ENCODE peak calls at places on chromosomes 3 and 15, in eight cellular contexts. Q is AG09309, A is H9, D is choroid plexus epithelial cell, V is B cell, T is fibroblast of the aortic adventitia, Y is A549, I is fibroblast of lung. H is an unnamed sample.

GRCh38 chr3:78721771-78722543 is 1045.8 kb downstream of the ROBO1 start:
- DNase-seq in Q (no peak), A (no peak), D (no peak), V (no peak), T (no peak), Y (no peak), I (no peak), H (no peak)

GRCh38 chr3:172546628-172547214 is 23.5 kb upstream of the TNFSF10 start:
- DNase-seq in Q (no peak), A (no peak), D (no peak), V (peak), T (no peak), Y (no peak), I (no peak), H (no peak)

GRCh38 chr3:143267984-143268383 is 148.4 kb downstream of the CHST2 start:
- DNase-seq in Q (no peak), A (no peak), D (peak), V (no peak), T (peak), Y (no peak), I (peak), H (no peak)

GRCh38 chr15:43251863-43252241 is 14.9 kb downstream of the TGM5 start:
- DNase-seq in Q (no peak), A (no peak), D (no peak), V (no peak), T (no peak), Y (no peak), I (no peak), H (no peak)

GRCh38 chr15:59794229-59794886 is 105.2 kb upstream of the BNIP2 start:
- DNase-seq in Q (no peak), A (no peak), D (no peak), V (no peak), T (no peak), Y (no peak), I (no peak), H (no peak)

GRCh38 chr3:80232760-80233159 is 465.0 kb upstream of the ROBO1 start:
- DNase-seq in Q (no peak), A (no peak), D (peak), V (no peak), T (peak), Y (no peak), I (peak), H (no peak)

GRCh38 chr15:66734961-66735908 is 33.2 kb downstream of the SMAD6 start:
- DNase-seq in Q (no peak), A (no peak), D (no peak), V (no peak), T (peak), Y (no peak), I (peak), H (no peak)

GRCh38 chr3:190739726-190740230 is 122.7 kb downstream of the GMNC start:
- DNase-seq in Q (no peak), A (no peak), D (no peak), V (no peak), T (peak), Y (no peak), I (no peak), H (no peak)

GRCh38 chr3:111809196-111809595 is 49.9 kb upstream of the PHLDB2 start:
- DNase-seq in Q (peak), A (no peak), D (peak), V (no peak), T (peak), Y (no peak), I (peak), H (no peak)

GRCh38 chr15:99568548-99569352 is 3.0 kb downstream of the MEF2A start:
- DNase-seq in Q (no peak), A (no peak), D (peak), V (no peak), T (peak), Y (no peak), I (peak), H (no peak)

GRCh38 chr3:127652246-127652995 is 20.3 kb upstream of the ABTB1 start:
- DNase-seq in Q (no peak), A (peak), D (peak), V (peak), T (peak), Y (peak), I (peak), H (peak)

GRCh38 chr3:31133541-31133940 is 239.1 kb upstream of the GADL1 start:
- DNase-seq in Q (no peak), A (no peak), D (no peak), V (no peak), T (no peak), Y (no peak), I (no peak), H (no peak)

GRCh38 chr15:55589297-55589696 is 1.2 kb upstream of the PYGO1 start:
- DNase-seq in Q (no peak), A (no peak), D (no peak), V (peak), T (no peak), Y (no peak), I (peak), H (no peak)

GRCh38 chr3:143763568-143764162 is 84.6 kb downstream of the SLC9A9 start:
- DNase-seq in Q (no peak), A (no peak), D (peak), V (no peak), T (peak), Y (no peak), I (peak), H (no peak)

GRCh38 chr3:42655980-42656679 is 2.6 kb downstream of the ZBTB47 start:
- DNase-seq in Q (no peak), A (peak), D (peak), V (no peak), T (peak), Y (no peak), I (peak), H (no peak)

GRCh38 chr3:175149675-175150074 is 290.5 kb downstream of the NAALADL2 start:
- DNase-seq in Q (no peak), A (no peak), D (peak), V (no peak), T (no peak), Y (no peak), I (peak), H (no peak)

GRCh38 chr15:34773013-34773412 is 18.2 kb upstream of the GJD2 start:
- DNase-seq in Q (no peak), A (no peak), D (no peak), V (no peak), T (no peak), Y (no peak), I (no peak), H (no peak)

GRCh38 chr3:168881804-168882203 is 781.7 kb downstream of the MECOM start:
- DNase-seq in Q (no peak), A (no peak), D (no peak), V (no peak), T (peak), Y (no peak), I (peak), H (no peak)

GRCh38 chr3:166889241-166889640 is 490.9 kb downstream of the ZBBX start:
- DNase-seq in Q (no peak), A (no peak), D (no peak), V (no peak), T (no peak), Y (no peak), I (no peak), H (no peak)

GRCh38 chr15:41847981-41848380 is 9.3 kb downstream of the PLA2G4B start:
- DNase-seq in Q (no peak), A (no peak), D (no peak), V (no peak), T (no peak), Y (no peak), I (no peak), H (no peak)

GRCh38 chr3:116474356-116475200 is 29.3 kb upstream of the LSAMP start:
- DNase-seq in Q (no peak), A (no peak), D (no peak), V (no peak), T (no peak), Y (no peak), I (peak), H (no peak)

GRCh38 chr3:15578272-15578671 is 23.1 kb downstream of the HACL1 start:
- DNase-seq in Q (no peak), A (no peak), D (no peak), V (no peak), T (peak), Y (no peak), I (no peak), H (no peak)

GRCh38 chr3:143795849-143796248 is 52.4 kb downstream of the SLC9A9 start:
- DNase-seq in Q (no peak), A (no peak), D (peak), V (no peak), T (no peak), Y (no peak), I (peak), H (no peak)

GRCh38 chr3:130517541-130517940 is 564 bp downstream of the COL6A6 start:
- DNase-seq in Q (no peak), A (no peak), D (no peak), V (no peak), T (peak), Y (no peak), I (peak), H (no peak)

GRCh38 chr15:65365229-65365628 is 12.6 kb downstream of the IGDCC3 start:
- DNase-seq in Q (no peak), A (peak), D (peak), V (no peak), T (no peak), Y (no peak), I (no peak), H (no peak)

GRCh38 chr15:73873889-73874511 is 636 bp downstream of the TBC1D21 start:
- DNase-seq in Q (peak), A (peak), D (peak), V (no peak), T (peak), Y (peak), I (peak), H (peak)

GRCh38 chr15:41493902-41494189 is 172 bp downstream of the ITPKA start:
- DNase-seq in Q (no peak), A (no peak), D (no peak), V (no peak), T (no peak), Y (no peak), I (no peak), H (no peak)

GRCh38 chr3:33911525-33912322 is 113.3 kb downstream of the PDCD6IP start:
- DNase-seq in Q (no peak), A (no peak), D (peak), V (no peak), T (peak), Y (no peak), I (peak), H (no peak)

GRCh38 chr3:122975163-122975923 is 52.2 kb downstream of the SEMA5B start:
- DNase-seq in Q (peak), A (peak), D (peak), V (peak), T (peak), Y (no peak), I (peak), H (peak)

GRCh38 chr15:44710236-44711088 is 661 bp downstream of the PATL2 start:
- DNase-seq in Q (no peak), A (no peak), D (peak), V (peak), T (peak), Y (no peak), I (peak), H (peak)

GRCh38 chr15:80286055-80286454 is 34.0 kb upstream of the CTXND1 start:
- DNase-seq in Q (no peak), A (no peak), D (no peak), V (no peak), T (no peak), Y (no peak), I (no peak), H (no peak)

GRCh38 chr3:133868758-133869429 is 26.8 kb downstream of the RAB6B start:
- DNase-seq in Q (no peak), A (no peak), D (no peak), V (no peak), T (no peak), Y (no peak), I (no peak), H (no peak)

GRCh38 chr15:33461671-33462070 is 150.9 kb downstream of the RYR3 start:
- DNase-seq in Q (no peak), A (no peak), D (no peak), V (no peak), T (no peak), Y (no peak), I (no peak), H (no peak)
- TF ChIP-seq CTCF in Q (no peak), A (no peak), D (no peak), V (no peak), T (no peak), Y (no peak), I (no peak), H (no peak)

GRCh38 chr3:13795816-13796215 is 84.1 kb downstream of the WNT7A start:
- DNase-seq in Q (no peak), A (no peak), D (no peak), V (no peak), T (no peak), Y (no peak), I (no peak), H (no peak)

GRCh38 chr3:13796683-13797460 is 83.0 kb downstream of the WNT7A start:
- DNase-seq in Q (no peak), A (no peak), D (no peak), V (no peak), T (no peak), Y (no peak), I (no peak), H (no peak)

GRCh38 chr3:13798401-13798800 is 81.5 kb downstream of the WNT7A start:
- DNase-seq in Q (no peak), A (no peak), D (no peak), V (no peak), T (no peak), Y (no peak), I (no peak), H (no peak)

GRCh38 chr3:13801361-13802214 is 78.3 kb downstream of the WNT7A start:
- DNase-seq in Q (no peak), A (no peak), D (no peak), V (no peak), T (no peak), Y (no peak), I (no peak), H (no peak)

GRCh38 chr3:13800064-13800463 is 79.8 kb downstream of the WNT7A start:
- DNase-seq in Q (no peak), A (no peak), D (no peak), V (no peak), T (no peak), Y (no peak), I (no peak), H (no peak)
- TF ChIP-seq CTCF in Q (no peak), A (no peak), D (no peak), V (no peak), T (no peak), Y (no peak), I (no peak), H (no peak)

DNA sequence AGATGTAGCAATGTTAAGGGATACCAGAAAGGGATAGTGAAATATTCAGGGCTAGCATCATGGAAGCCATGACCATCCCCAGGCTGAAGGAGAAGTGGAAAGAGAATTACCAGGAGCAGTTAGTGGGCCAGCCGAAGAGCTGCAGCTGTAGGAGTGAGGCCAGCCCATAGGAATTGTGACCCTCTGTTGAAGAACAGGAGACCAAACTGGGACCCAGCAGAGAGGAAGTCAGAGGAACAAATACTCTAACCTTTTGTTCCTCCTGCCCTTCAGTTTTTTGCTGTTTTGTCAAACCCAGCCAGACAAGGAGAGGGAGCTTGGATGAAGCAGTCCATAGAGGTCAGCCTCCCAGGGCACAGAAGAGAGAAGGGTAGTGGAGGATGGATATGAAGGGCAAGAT is 115.4 kb downstream of the CLSTN2 start:
- DNase-seq in Q (no peak), A (no peak), D (no peak), V (no peak), T (no peak), Y (no peak), I (no peak), H (no peak)
- TF ChIP-seq CTCF in Q (no peak), A (no peak), D (no peak), V (no peak), T (no peak), Y (no peak), I (no peak), H (no peak)

DNA sequence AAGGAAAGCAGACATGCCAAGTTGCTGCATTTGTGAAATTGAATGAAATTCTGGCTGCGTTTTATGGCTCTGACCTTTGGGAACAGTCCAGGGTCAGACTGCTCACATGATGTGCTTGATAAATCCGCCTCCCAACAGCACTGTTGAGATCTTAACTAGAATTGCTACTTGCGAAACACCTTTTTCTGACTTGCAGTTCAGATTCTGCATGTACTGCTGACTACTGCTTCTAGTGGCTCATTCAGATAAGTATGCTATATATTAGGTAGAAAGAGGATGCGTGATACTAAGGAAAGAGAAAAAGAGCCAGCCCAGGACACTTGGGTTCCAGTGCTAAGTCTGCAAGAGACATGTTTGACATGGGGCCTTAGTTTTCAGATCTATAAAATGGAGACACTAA is 129.4 kb downstream of the LPP start:
- DNase-seq in Q (no peak), A (no peak), D (peak), V (no peak), T (peak), Y (no peak), I (peak), H (no peak)
- TF ChIP-seq CTCF in Q (no peak), A (no peak), D (peak), V (no peak), T (peak), Y (no peak), I (no peak), H (no peak)

DNA sequence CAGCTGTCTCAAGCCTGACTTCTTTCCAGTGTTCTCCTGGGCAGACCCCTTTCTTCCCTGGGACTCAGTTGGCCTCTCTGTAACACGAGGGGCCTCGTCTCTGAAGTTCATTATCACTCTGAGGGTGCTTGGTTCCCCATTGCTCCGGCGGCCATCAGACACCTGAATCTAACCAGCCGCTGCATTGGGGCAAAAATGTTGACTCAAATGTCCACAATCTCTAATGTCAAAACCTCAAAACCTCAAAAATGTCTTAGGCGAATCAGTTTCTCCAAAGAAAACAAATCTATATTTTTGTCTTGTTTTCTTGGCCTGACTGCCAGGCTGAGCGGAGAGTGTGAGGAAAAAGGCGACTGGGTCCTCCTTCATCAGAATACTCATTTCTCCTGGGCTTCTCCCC is 220.7 kb downstream of the VPS13C start:
- DNase-seq in Q (no peak), A (no peak), D (peak), V (no peak), T (peak), Y (no peak), I (peak), H (no peak)
- TF ChIP-seq CTCF in Q (no peak), A (no peak), D (no peak), V (no peak), T (no peak), Y (no peak), I (no peak), H (no peak)

GRCh38 chr3:19060404-19060803 is 87.9 kb upstream of the KCNH8 start:
- DNase-seq in Q (no peak), A (no peak), D (no peak), V (no peak), T (no peak), Y (no peak), I (no peak), H (no peak)

GRCh38 chr3:19063936-19064335 is 84.4 kb upstream of the KCNH8 start:
- DNase-seq in Q (no peak), A (no peak), D (no peak), V (no peak), T (no peak), Y (no peak), I (no peak), H (no peak)

GRCh38 chr3:19070325-19070724 is 78.0 kb upstream of the KCNH8 start:
- DNase-seq in Q (no peak), A (no peak), D (no peak), V (no peak), T (no peak), Y (no peak), I (peak), H (no peak)

GRCh38 chr3:19065027-19065426 is 83.3 kb upstream of the KCNH8 start:
- DNase-seq in Q (no peak), A (no peak), D (no peak), V (no peak), T (no peak), Y (no peak), I (no peak), H (no peak)
- TF ChIP-seq CTCF in Q (no peak), A (peak), D (no peak), V (peak), T (no peak), Y (peak), I (no peak), H (peak)

DNA sequence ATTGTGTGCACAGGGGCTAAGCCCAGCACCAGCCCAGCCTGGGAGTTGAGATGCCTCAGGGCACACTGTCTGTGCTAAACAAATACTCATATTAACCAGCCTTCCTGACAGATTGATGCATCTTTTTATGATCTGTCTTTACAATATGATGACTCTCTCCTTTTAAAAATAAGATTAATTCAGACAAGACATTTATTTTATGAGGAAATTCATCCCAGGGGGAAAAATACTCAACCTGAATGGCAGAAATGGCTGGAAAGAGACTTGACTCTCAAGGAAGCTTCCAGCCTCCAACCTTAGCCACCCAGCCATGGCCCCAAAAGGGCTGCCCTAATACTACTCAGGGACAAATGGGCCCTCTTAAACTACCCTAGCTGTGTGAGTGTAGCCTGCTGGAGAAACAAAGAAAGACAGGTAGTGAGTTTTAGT is 46.9 kb downstream of the NOX5 start:
- DNase-seq in Q (no peak), A (peak), D (no peak), V (no peak), T (no peak), Y (no peak), I (no peak), H (no peak)
- TF ChIP-seq CTCF in Q (no peak), A (peak), D (peak), V (no peak), T (no peak), Y (no peak), I (no peak), H (no peak)

GRCh38 chr3:125165189-125165947 is 47.2 kb downstream of the SLC12A8 start:
- DNase-seq in Q (no peak), A (peak), D (peak), V (no peak), T (peak), Y (no peak), I (peak), H (peak)
- TF ChIP-seq CTCF in Q (peak), A (peak), D (peak), V (no peak), T (peak), Y (no peak), I (peak), H (peak)

DNA sequence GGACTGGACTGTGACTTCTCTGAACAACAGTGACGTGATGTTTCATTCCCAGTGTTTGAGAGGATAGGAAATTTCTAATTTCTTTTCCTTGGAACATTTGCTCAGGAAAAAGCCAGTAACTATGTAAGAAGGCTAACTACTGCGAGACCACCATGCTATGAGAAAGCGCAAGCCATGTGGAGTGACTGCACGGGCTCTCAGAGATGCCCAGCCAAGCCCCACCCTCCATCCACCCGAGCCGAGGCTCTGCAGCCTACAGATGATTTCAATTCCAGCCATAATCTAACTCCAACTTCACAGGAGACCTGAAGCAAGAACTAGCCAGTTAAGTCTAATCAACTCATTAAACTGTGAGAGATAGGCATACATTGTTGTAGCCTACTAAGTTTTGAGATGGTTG is 124.3 kb downstream of the GREM1 start:
- DNase-seq in Q (no peak), A (no peak), D (no peak), V (no peak), T (peak), Y (no peak), I (no peak), H (no peak)
- TF ChIP-seq CTCF in Q (no peak), A (no peak), D (no peak), V (no peak), T (no peak), Y (no peak), I (no peak), H (no peak)